ENCODE peak calls at places on chromosomes 11 and 22, in four cellular contexts. M is esophagus squamous epithelium, W is Peyer's patch, P is PC-9. K is an unnamed sample. For H3K4me1, the result is how much of the 10 kb centered on the place peaks cover.

GRCh38 chr22:17744430-17744829 is 29.8 kb downstream of the BID start:
- DNase-seq in M (no peak), W (no peak), P (no peak), K (no peak)

GRCh38 chr11:130516175-130516867 is 67.9 kb downstream of the ADAMTS15 start:
- DNase-seq in M (no peak), W (no peak), P (no peak), K (no peak)

GRCh38 chr22:28936200-28936599 is 52.8 kb downstream of the ZNRF3 start:
- DNase-seq in M (no peak), W (no peak), P (no peak), K (no peak)

GRCh38 chr11:125376856-125377255 is 119.2 kb downstream of the FEZ1 start:
- DNase-seq in M (no peak), W (no peak), P (no peak), K (no peak)

GRCh38 chr11:69144719-69145365 is 10.9 kb upstream of the SMIM38 start:
- DNase-seq in M (no peak), W (no peak), P (no peak), K (no peak)

GRCh38 chr22:26648011-26648497 is 9.3 kb upstream of the MIAT start:
- DNase-seq in M (no peak), W (peak), P (no peak), K (no peak)

GRCh38 chr22:44570476-44571445 is 72.7 kb upstream of the RTL6 start:
- DNase-seq in M (no peak), W (no peak), P (no peak), K (no peak)

GRCh38 chr11:66600219-66600923 is 7.4 kb downstream of the CCS start:
- DNase-seq in M (no peak), W (no peak), P (no peak), K (no peak)

GRCh38 chr11:104799251-104799650 is 99.0 kb downstream of the CASP12 start:
- DNase-seq in M (no peak), W (no peak), P (no peak), K (no peak)

GRCh38 chr11:59253001-59253400 is 40.3 kb upstream of the MPEG1 start:
- DNase-seq in M (no peak), W (no peak), P (no peak), K (no peak)

GRCh38 chr11:57567210-57567511 is 311 bp downstream of the UBE2L6 start:
- DNase-seq in M (no peak), W (peak), P (no peak), K (no peak)

GRCh38 chr11:79441159-79441875 is 487 bp upstream of the TENM4 start:
- DNase-seq in M (no peak), W (no peak), P (no peak), K (no peak)

GRCh38 chr11:134555510-134555909 is 143.5 kb upstream of the B3GAT1 start:
- DNase-seq in M (no peak), W (no peak), P (no peak), K (no peak)

GRCh38 chr11:28673687-28674431 is 565.7 kb downstream of the METTL15 start:
- DNase-seq in M (no peak), W (no peak), P (peak), K (no peak)

GRCh38 chr22:28023774-28024173 is 104.7 kb upstream of the PITPNB start:
- DNase-seq in M (no peak), W (no peak), P (no peak), K (no peak)

GRCh38 chr22:39524753-39525657 is 4.6 kb downstream of the ATF4 start:
- DNase-seq in M (no peak), W (no peak), P (no peak), K (peak)

GRCh38 chr11:6862961-6863360 is at the start of gene OR10A2:
- DNase-seq in M (no peak), W (no peak), P (no peak), K (no peak)

GRCh38 chr22:39148727-39149535 is 3.5 kb downstream of the CBX7 start:
- DNase-seq in M (no peak), W (peak), P (no peak), K (peak)

GRCh38 chr11:72969894-72970335 is 155.7 kb downstream of the ATG16L2 start:
- DNase-seq in M (no peak), W (no peak), P (no peak), K (no peak)

GRCh38 chr22:46293591-46294260 is 2.9 kb upstream of the GTSE1 start:
- DNase-seq in M (no peak), W (peak), P (no peak), K (peak)

GRCh38 chr11:134388590-134388989 is 23.5 kb downstream of the B3GAT1 start:
- DNase-seq in M (no peak), W (no peak), P (no peak), K (no peak)

GRCh38 chr11:61507962-61508824 is at the start of gene LRRC10B:
- DNase-seq in M (no peak), W (no peak), P (peak), K (peak)

GRCh38 chr11:2315395-2316168 is 13.8 kb downstream of the TSPAN32 start:
- DNase-seq in M (no peak), W (no peak), P (no peak), K (no peak)

GRCh38 chr11:18721576-18722292 is 4.3 kb downstream of the IGSF22 start:
- DNase-seq in M (no peak), W (peak), P (peak), K (peak)

GRCh38 chr11:27210509-27210908 is 152.5 kb downstream of the CCDC34 start:
- DNase-seq in M (no peak), W (no peak), P (no peak), K (no peak)

GRCh38 chr11:116866774-116867455 is 29.5 kb upstream of the APOA1 start:
- DNase-seq in M (no peak), W (no peak), P (no peak), K (no peak)

GRCh38 chr11:13126430-13126829 is 117.3 kb downstream of the RASSF10 start:
- DNase-seq in M (no peak), W (no peak), P (peak), K (peak)

GRCh38 chr11:131674051-131674755 is 303.8 kb downstream of the NTM start:
- DNase-seq in M (no peak), W (no peak), P (peak), K (peak)

GRCh38 chr11:75602916-75603315 is 40.9 kb downstream of the SERPINH1 start:
- DNase-seq in M (no peak), W (no peak), P (no peak), K (no peak)

GRCh38 chr11:44767421-44767820 is 40.7 kb downstream of the TSPAN18 start:
- DNase-seq in M (no peak), W (no peak), P (no peak), K (no peak)

GRCh38 chr22:46538816-46539163 is 1.4 kb upstream of the CELSR1 start:
- DNase-seq in M (no peak), W (no peak), P (no peak), K (no peak)

GRCh38 chr11:48066881-48067800 is 86.8 kb downstream of the PTPRJ start:
- DNase-seq in M (no peak), W (no peak), P (no peak), K (peak)

GRCh38 chr11:124119103-124119502 is 3.9 kb downstream of the VWA5A start:
- DNase-seq in M (no peak), W (no peak), P (no peak), K (no peak)

GRCh38 chr11:124113890-124114289 is 1.4 kb upstream of the VWA5A start:
- DNase-seq in M (no peak), W (no peak), P (no peak), K (no peak)

GRCh38 chr11:124115782-124116616 is 749 bp downstream of the VWA5A start:
- DNase-seq in M (no peak), W (no peak), P (no peak), K (peak)

GRCh38 chr11:124109377-124109776 is 5.9 kb upstream of the VWA5A start:
- DNase-seq in M (no peak), W (no peak), P (no peak), K (no peak)

GRCh38 chr11:124114942-124115781 is at the start of gene VWA5A:
- DNase-seq in M (peak), W (peak), P (peak), K (peak)
- H3K27ac ChIP-seq in M (peak), W (peak), P (no peak), K (peak)

GRCh38 chr22:22461583-22461982 is 47.0 kb downstream of the ZNF280B start:
- DNase-seq in M (no peak), W (no peak), P (no peak), K (no peak)
- H3K4me1 ChIP-seq in M (under half), W (under half), P (under half), K (under half)

GRCh38 chr11:34105079-34105956 is at the start of gene NAT10:
- DNase-seq in M (peak), W (peak), P (peak), K (peak)
- H3K27ac ChIP-seq in M (peak), W (peak), P (peak), K (peak)

DNA sequence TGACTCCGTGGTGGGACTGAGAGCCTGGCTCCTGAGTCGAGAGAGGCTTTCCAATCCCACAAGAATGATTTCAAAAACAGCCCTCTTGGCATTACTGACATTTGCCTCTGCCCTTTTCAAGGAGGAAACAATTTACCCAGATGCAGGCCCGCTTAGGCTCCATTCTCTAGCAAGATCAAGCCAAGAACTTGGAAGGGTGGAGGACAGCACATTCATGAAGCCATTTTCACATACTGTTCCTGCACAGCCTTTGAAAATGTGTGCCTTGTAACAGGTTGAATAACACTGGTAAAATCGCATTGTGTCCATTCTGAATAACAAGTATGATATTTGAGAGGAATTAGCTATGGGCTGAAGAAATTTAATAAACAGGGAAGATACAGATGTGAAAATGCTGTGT is 58.1 kb upstream of the EED start:
- DNase-seq in M (no peak), W (no peak), P (no peak), K (no peak)
- H3K4me1 ChIP-seq in M (under half), W (under half), P (under half), K (under half)

DNA sequence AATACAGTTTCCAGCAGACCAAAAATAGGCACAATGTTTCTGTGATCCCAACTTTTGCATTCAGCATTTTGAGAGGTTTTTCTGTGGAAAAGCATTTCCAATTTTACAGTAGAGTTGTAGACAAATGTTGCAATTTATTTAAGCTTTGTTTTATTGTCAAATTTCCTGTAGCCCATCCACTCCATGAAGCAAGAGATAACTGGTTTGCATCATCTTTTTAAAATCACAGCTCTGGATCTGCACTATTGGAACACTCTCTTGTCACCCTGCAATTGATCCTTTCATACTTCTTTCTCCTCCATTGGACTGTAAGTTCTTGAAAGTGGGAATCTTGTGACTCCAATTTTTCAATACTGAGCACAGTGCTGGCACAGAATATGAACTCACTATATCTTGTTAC is 86.0 kb downstream of the MAML2 start:
- DNase-seq in M (no peak), W (no peak), P (no peak), K (no peak)
- H3K27ac ChIP-seq in M (no peak), W (peak), P (no peak), K (peak)

DNA sequence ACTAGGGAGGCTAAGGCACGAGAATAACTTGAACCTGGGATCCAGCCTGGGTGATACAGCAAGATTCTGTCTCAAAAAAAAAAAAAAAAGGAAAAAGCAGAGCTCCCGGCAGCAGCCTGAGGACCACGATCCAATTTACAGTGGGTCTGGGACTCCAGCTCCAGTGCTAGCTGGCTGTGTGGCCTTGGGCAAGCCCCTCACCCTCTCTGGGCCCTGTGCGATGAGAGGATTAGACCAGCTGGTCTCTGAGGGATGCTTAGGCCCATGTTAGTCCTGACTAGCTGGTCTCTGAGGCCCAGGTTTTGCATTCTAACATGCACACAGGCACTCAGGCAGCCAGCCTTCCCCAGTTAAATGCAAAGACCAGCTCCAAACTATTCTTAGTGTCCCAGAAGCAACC is 13.7 kb downstream of the CARD10 start:
- DNase-seq in M (no peak), W (no peak), P (no peak), K (no peak)
- H3K4me1 ChIP-seq in M (under half), W (under half), P (half or more), K (under half)

GRCh38 chr11:623349-623869 is 1.3 kb downstream of the CDHR5 start:
- DNase-seq in M (no peak), W (no peak), P (no peak), K (no peak)
- H3K27ac ChIP-seq in M (no peak), W (peak), P (no peak), K (no peak)

K was measured in upper lobe of left lung.